ENCODE peak calls at places on chromosome 10, in seven cellular contexts. One of them, this sample, is unnamed.
A peak's percentile ranks its signal among the peaks of the same experiment; 100 is the strongest.

GRCh38 chr10:84084342-84084741 is 55.0 kb upstream of the GHITM start:
- DNase-seq in astrocyte: no peak
- DNase-seq in body of pancreas: no peak
- DNase-seq in astrocyte of the spinal cord: no peak
- DNase-seq in dorsolateral prefrontal cortex: no peak
- DNase-seq in choroid plexus epithelial cell: no peak
- DNase-seq in Panc1: no peak
- DNase-seq in this sample: no peak

GRCh38 chr10:22598488-22598887 is 115.9 kb downstream of the PIP4K2A start:
- DNase-seq in dorsolateral prefrontal cortex: no peak
- DNase-seq in astrocyte of the spinal cord: no peak
- DNase-seq in Panc1: no peak
- DNase-seq in body of pancreas: no peak
- DNase-seq in choroid plexus epithelial cell: no peak
- DNase-seq in astrocyte: peak; percentile 56
- DNase-seq in this sample: no peak

GRCh38 chr10:17609523-17610079 is 7.6 kb downstream of the HACD1 start:
- DNase-seq in body of pancreas: no peak
- DNase-seq in Panc1: no peak
- DNase-seq in choroid plexus epithelial cell: no peak
- DNase-seq in astrocyte: no peak
- DNase-seq in astrocyte of the spinal cord: no peak
- DNase-seq in dorsolateral prefrontal cortex: no peak
- DNase-seq in this sample: no peak

GRCh38 chr10:100890141-100890695 is 22.5 kb upstream of the SLF2 start:
- DNase-seq in body of pancreas: no peak
- DNase-seq in choroid plexus epithelial cell: no peak
- DNase-seq in Panc1: no peak
- DNase-seq in astrocyte of the spinal cord: no peak
- DNase-seq in dorsolateral prefrontal cortex: no peak
- DNase-seq in astrocyte: no peak
- DNase-seq in this sample: no peak

GRCh38 chr10:98376485-98376884 is 38.5 kb downstream of the PYROXD2 start:
- DNase-seq in astrocyte: peak; percentile 68
- DNase-seq in Panc1: no peak
- DNase-seq in dorsolateral prefrontal cortex: no peak
- DNase-seq in body of pancreas: no peak
- DNase-seq in choroid plexus epithelial cell: peak; percentile 69
- DNase-seq in astrocyte of the spinal cord: no peak
- DNase-seq in this sample: peak; percentile 25

GRCh38 chr10:123241391-123242141 is 87.4 kb downstream of the BUB3 start:
- DNase-seq in Panc1: no peak
- DNase-seq in choroid plexus epithelial cell: no peak
- DNase-seq in astrocyte of the spinal cord: no peak
- DNase-seq in astrocyte: no peak
- DNase-seq in dorsolateral prefrontal cortex: no peak
- DNase-seq in body of pancreas: no peak
- DNase-seq in this sample: peak; percentile 7

GRCh38 chr10:133555521-133555920 is 9.9 kb downstream of the SYCE1 start:
- DNase-seq in body of pancreas: no peak
- DNase-seq in Panc1: no peak
- DNase-seq in astrocyte: no peak
- DNase-seq in dorsolateral prefrontal cortex: no peak
- DNase-seq in choroid plexus epithelial cell: no peak
- DNase-seq in astrocyte of the spinal cord: no peak
- DNase-seq in this sample: no peak

GRCh38 chr10:71223365-71224058 is 11.1 kb downstream of the UNC5B start:
- DNase-seq in Panc1: no peak
- DNase-seq in astrocyte: no peak
- DNase-seq in astrocyte of the spinal cord: no peak
- DNase-seq in choroid plexus epithelial cell: no peak
- DNase-seq in body of pancreas: no peak
- DNase-seq in dorsolateral prefrontal cortex: no peak
- DNase-seq in this sample: no peak

GRCh38 chr10:70890917-70891431 is 2.6 kb upstream of the PCBD1 start:
- DNase-seq in Panc1: no peak
- DNase-seq in astrocyte of the spinal cord: no peak
- DNase-seq in body of pancreas: peak; percentile 76
- DNase-seq in astrocyte: no peak
- DNase-seq in choroid plexus epithelial cell: peak; percentile 16
- DNase-seq in dorsolateral prefrontal cortex: peak; percentile 68
- DNase-seq in this sample: peak; percentile 16

GRCh38 chr10:61784354-61785131 is 117.0 kb upstream of the ARID5B start:
- DNase-seq in astrocyte of the spinal cord: no peak
- DNase-seq in Panc1: no peak
- DNase-seq in choroid plexus epithelial cell: no peak
- DNase-seq in dorsolateral prefrontal cortex: no peak
- DNase-seq in astrocyte: peak; percentile 53
- DNase-seq in body of pancreas: no peak
- DNase-seq in this sample: no peak

GRCh38 chr10:21969326-21970287 is 33.9 kb downstream of the DNAJC1 start:
- DNase-seq in body of pancreas: no peak
- DNase-seq in dorsolateral prefrontal cortex: no peak
- DNase-seq in astrocyte: peak; percentile 37
- DNase-seq in choroid plexus epithelial cell: peak; percentile 72
- DNase-seq in Panc1: no peak
- DNase-seq in astrocyte of the spinal cord: no peak
- DNase-seq in this sample: peak; percentile 53

GRCh38 chr10:47318706-47319105 is 3.5 kb upstream of the GDF2 start:
- DNase-seq in Panc1: no peak
- DNase-seq in choroid plexus epithelial cell: no peak
- DNase-seq in dorsolateral prefrontal cortex: no peak
- DNase-seq in astrocyte of the spinal cord: no peak
- DNase-seq in body of pancreas: no peak
- DNase-seq in astrocyte: no peak
- DNase-seq in this sample: no peak

GRCh38 chr10:94005050-94005449 is 11.3 kb downstream of the PLCE1 start:
- DNase-seq in choroid plexus epithelial cell: peak; percentile 48
- DNase-seq in astrocyte of the spinal cord: peak; percentile 61
- DNase-seq in dorsolateral prefrontal cortex: no peak
- DNase-seq in Panc1: no peak
- DNase-seq in body of pancreas: no peak
- DNase-seq in astrocyte: peak; percentile 75
- DNase-seq in this sample: peak; percentile 33

GRCh38 chr10:123559066-123559822 is 106.9 kb upstream of the GPR26 start:
- DNase-seq in body of pancreas: peak; percentile 74
- DNase-seq in astrocyte: peak; percentile 6
- DNase-seq in choroid plexus epithelial cell: peak; percentile 68
- DNase-seq in dorsolateral prefrontal cortex: peak; percentile 93
- DNase-seq in astrocyte of the spinal cord: peak; percentile 48
- DNase-seq in Panc1: peak; percentile 54
- DNase-seq in this sample: peak; percentile 66

GRCh38 chr10:70191906-70192305 is 21.6 kb upstream of the SAR1A start:
- DNase-seq in choroid plexus epithelial cell: peak; percentile 95
- DNase-seq in astrocyte of the spinal cord: peak; percentile 79
- DNase-seq in astrocyte: peak; percentile 92
- DNase-seq in dorsolateral prefrontal cortex: no peak
- DNase-seq in Panc1: no peak
- DNase-seq in body of pancreas: no peak
- DNase-seq in this sample: peak; percentile 95

GRCh38 chr10:124420254-124420653 is 1.5 kb upstream of the OAT start:
- DNase-seq in astrocyte of the spinal cord: no peak
- DNase-seq in choroid plexus epithelial cell: peak; percentile 8
- DNase-seq in Panc1: no peak
- DNase-seq in body of pancreas: no peak
- DNase-seq in astrocyte: no peak
- DNase-seq in dorsolateral prefrontal cortex: no peak
- DNase-seq in this sample: no peak

GRCh38 chr10:63199716-63200115 is 66.6 kb downstream of the NRBF2 start:
- DNase-seq in choroid plexus epithelial cell: no peak
- DNase-seq in Panc1: no peak
- DNase-seq in astrocyte of the spinal cord: no peak
- DNase-seq in astrocyte: no peak
- DNase-seq in dorsolateral prefrontal cortex: no peak
- DNase-seq in body of pancreas: no peak
- DNase-seq in this sample: no peak

GRCh38 chr10:47440207-47440606 is 43.7 kb downstream of the ANXA8 start:
- DNase-seq in choroid plexus epithelial cell: no peak
- DNase-seq in astrocyte of the spinal cord: no peak
- DNase-seq in body of pancreas: no peak
- DNase-seq in dorsolateral prefrontal cortex: no peak
- DNase-seq in Panc1: no peak
- DNase-seq in astrocyte: no peak
- DNase-seq in this sample: no peak

GRCh38 chr10:24952701-24953349 is 419 bp upstream of the PRTFDC1 start:
- DNase-seq in astrocyte: peak; percentile 35
- DNase-seq in astrocyte of the spinal cord: no peak
- DNase-seq in choroid plexus epithelial cell: peak; percentile 47
- DNase-seq in dorsolateral prefrontal cortex: no peak
- DNase-seq in body of pancreas: peak; percentile 31
- DNase-seq in Panc1: no peak
- DNase-seq in this sample: peak; percentile 69
- TF ChIP-seq CTCF in astrocyte: no peak
- TF ChIP-seq CTCF in astrocyte of the spinal cord: peak; percentile 27
- TF ChIP-seq CTCF in choroid plexus epithelial cell: peak; percentile 11
- TF ChIP-seq CTCF in dorsolateral prefrontal cortex: peak; percentile 55
- TF ChIP-seq CTCF in body of pancreas: peak; percentile 49
- TF ChIP-seq CTCF in Panc1: peak; percentile 68
- TF ChIP-seq CTCF in this sample: no peak

GRCh38 chr10:24825551-24825950 is 101.9 kb upstream of the ARHGAP21 start:
- DNase-seq in dorsolateral prefrontal cortex: no peak
- DNase-seq in Panc1: no peak
- DNase-seq in body of pancreas: no peak
- DNase-seq in choroid plexus epithelial cell: peak; percentile 65
- DNase-seq in astrocyte: peak; percentile 46
- DNase-seq in astrocyte of the spinal cord: peak; percentile 33
- DNase-seq in this sample: peak; percentile 44
- H3K4me3 ChIP-seq in dorsolateral prefrontal cortex: no peak overlapping the region
- H3K4me3 ChIP-seq in Panc1: no peak overlapping the region
- H3K4me3 ChIP-seq in body of pancreas: no peak overlapping the region
- H3K4me3 ChIP-seq in choroid plexus epithelial cell: no peak overlapping the region
- H3K4me3 ChIP-seq in astrocyte: no peak overlapping the region
- H3K4me3 ChIP-seq in astrocyte of the spinal cord: no peak overlapping the region
- H3K4me3 ChIP-seq in this sample: no peak overlapping the region

GRCh38 chr10:110016037-110016436 is 8.3 kb downstream of the ADD3 start:
- DNase-seq in astrocyte: no peak
- DNase-seq in dorsolateral prefrontal cortex: no peak
- DNase-seq in choroid plexus epithelial cell: peak; percentile 60
- DNase-seq in Panc1: no peak
- DNase-seq in astrocyte of the spinal cord: peak; percentile 46
- DNase-seq in body of pancreas: no peak
- DNase-seq in this sample: peak; percentile 36
- TF ChIP-seq CTCF in astrocyte: no peak
- TF ChIP-seq CTCF in dorsolateral prefrontal cortex: peak; percentile 35
- TF ChIP-seq CTCF in choroid plexus epithelial cell: peak; percentile 57
- TF ChIP-seq CTCF in Panc1: peak; percentile 78
- TF ChIP-seq CTCF in astrocyte of the spinal cord: peak; percentile 45
- TF ChIP-seq CTCF in body of pancreas: peak; percentile 42
- TF ChIP-seq CTCF in this sample: peak; percentile 27

DNA sequence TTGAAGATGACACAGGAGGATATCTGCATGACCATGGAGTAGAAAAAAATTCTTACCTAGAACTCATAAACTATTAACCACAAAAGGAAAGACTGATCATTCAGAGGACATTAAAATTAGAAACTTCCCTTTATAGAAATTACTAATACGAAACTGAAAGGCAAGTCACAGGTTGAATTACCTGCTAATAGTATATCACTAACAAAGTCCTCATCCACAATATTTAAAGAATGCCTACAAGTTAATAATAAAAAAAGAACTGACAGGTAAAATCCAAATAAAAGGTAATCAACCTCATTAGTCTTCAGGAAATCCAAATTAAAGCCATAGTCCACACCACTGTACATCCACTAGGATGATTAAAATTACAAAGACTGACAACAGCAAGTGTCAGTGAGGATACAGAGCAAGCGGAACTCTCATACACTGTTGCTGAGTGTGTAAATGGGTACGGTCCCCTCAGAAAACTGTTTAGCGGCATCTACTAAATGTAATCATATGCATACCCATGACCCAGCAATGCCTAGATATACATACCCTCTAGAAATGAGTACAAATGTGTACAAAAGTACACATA is 71.2 kb downstream of the ARHGAP21 start:
- DNase-seq in dorsolateral prefrontal cortex: no peak
- DNase-seq in astrocyte: no peak
- DNase-seq in body of pancreas: no peak
- DNase-seq in Panc1: no peak
- DNase-seq in astrocyte of the spinal cord: no peak
- DNase-seq in choroid plexus epithelial cell: no peak
- DNase-seq in this sample: no peak
- H3K4me3 ChIP-seq in dorsolateral prefrontal cortex: no peak overlapping the region
- H3K4me3 ChIP-seq in astrocyte: no peak overlapping the region
- H3K4me3 ChIP-seq in body of pancreas: no peak overlapping the region
- H3K4me3 ChIP-seq in Panc1: no peak overlapping the region
- H3K4me3 ChIP-seq in astrocyte of the spinal cord: no peak overlapping the region
- H3K4me3 ChIP-seq in choroid plexus epithelial cell: no peak overlapping the region
- H3K4me3 ChIP-seq in this sample: no peak overlapping the region

DNA sequence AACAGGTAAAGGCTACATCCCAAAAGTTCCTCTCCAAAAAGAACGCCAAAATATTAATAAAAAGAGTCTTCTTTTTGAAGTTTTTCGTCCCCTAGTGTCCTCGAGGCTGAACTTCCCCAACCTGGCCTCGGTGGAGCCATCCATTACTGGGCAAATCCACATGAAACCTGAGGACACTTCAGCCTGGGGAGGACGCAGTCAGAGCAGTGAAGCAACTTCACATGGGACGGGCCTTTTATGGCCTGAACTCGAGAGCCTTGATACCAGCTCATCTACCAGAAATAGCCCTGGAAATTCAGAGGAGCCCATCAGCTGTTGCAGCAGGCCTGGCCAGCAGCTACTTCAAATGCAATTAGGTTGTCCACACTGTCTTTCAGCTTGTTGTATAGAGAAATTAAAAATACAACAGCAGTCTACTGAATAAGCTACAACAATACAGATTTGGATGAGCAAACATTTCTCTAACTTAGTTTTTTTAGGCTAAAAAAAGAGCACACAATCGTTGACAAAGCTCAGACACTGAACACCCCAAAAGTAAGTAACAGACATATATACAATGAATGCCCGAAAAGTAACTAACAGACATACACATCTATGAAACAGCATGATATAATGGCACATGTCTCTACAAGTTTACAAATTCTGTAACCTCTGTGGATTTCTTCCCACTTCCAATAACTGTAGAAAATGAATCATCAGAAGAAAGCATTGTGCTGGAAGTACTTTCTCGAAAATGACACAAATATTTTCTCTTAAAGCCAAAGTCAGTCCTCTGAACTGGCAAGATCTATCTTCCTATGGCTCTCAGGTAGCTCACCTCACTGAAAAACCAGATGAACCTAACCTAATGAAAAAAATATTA is at the start of gene SVIL:
- DNase-seq in dorsolateral prefrontal cortex: no peak
- DNase-seq in body of pancreas: no peak
- DNase-seq in astrocyte of the spinal cord: peak; percentile 78
- DNase-seq in Panc1: no peak
- DNase-seq in astrocyte: peak; percentile 72
- DNase-seq in choroid plexus epithelial cell: peak; percentile 92
- DNase-seq in this sample: peak; percentile 79
- TF ChIP-seq CTCF in dorsolateral prefrontal cortex: no peak
- TF ChIP-seq CTCF in body of pancreas: no peak
- TF ChIP-seq CTCF in astrocyte of the spinal cord: no peak
- TF ChIP-seq CTCF in Panc1: no peak
- TF ChIP-seq CTCF in astrocyte: no peak
- TF ChIP-seq CTCF in choroid plexus epithelial cell: no peak
- TF ChIP-seq CTCF in this sample: no peak

This sample was measured in fibroblast of pulmonary artery.